ENCODE peak calls at places on chromosomes 13 and 19, in eight cellular contexts. M, I, U, V, E, S, R and Z are unnamed samples.
A peak's percentile ranks its signal among the peaks of the same experiment; 100 is the strongest.

GRCh38 chr13:45446181-45446580 is 18.6 kb upstream of the COG3 start:
- DNase-seq in M (no peak), I (no peak), U (no peak), V (no peak), E (no peak), S (no peak), R (no peak), Z (no peak)

GRCh38 chr19:1399079-1399478 is 2.3 kb downstream of the GAMT start:
- DNase-seq in M (no peak), I (no peak), U (no peak), V (no peak), E (no peak), S (no peak), R (no peak), Z (no peak)

GRCh38 chr13:86660090-86660489 is 860.9 kb upstream of the SLITRK6 start:
- DNase-seq in M (no peak), I (no peak), U (no peak), V (no peak), E (no peak), S (no peak), R (no peak), Z (no peak)

GRCh38 chr19:799076-799881 is 2.0 kb downstream of the PTBP1 start:
- DNase-seq in M (no peak), I (no peak), U (peak; percentile 70), V (peak; percentile 71), E (no peak), S (no peak), R (peak; percentile 72), Z (no peak)

GRCh38 chr13:45162821-45163220 is 38.0 kb downstream of the KCTD4 start:
- DNase-seq in M (no peak), I (peak; percentile 76), U (no peak), V (peak; percentile 84), E (no peak), S (no peak), R (no peak), Z (no peak)

GRCh38 chr13:95477187-95477586 is 75.3 kb upstream of the CLDN10 start:
- DNase-seq in M (no peak), I (no peak), U (no peak), V (no peak), E (no peak), S (no peak), R (peak; percentile 34), Z (no peak)

GRCh38 chr13:87999791-88000190 is 328.6 kb downstream of the SLITRK5 start:
- DNase-seq in M (no peak), I (no peak), U (no peak), V (no peak), E (no peak), S (no peak), R (no peak), Z (no peak)

GRCh38 chr13:27339299-27339698 is 68.7 kb downstream of the RASL11A start:
- DNase-seq in M (no peak), I (peak; percentile 78), U (peak; percentile 9), V (peak; percentile 72), E (no peak), S (no peak), R (no peak), Z (peak; percentile 21)

GRCh38 chr19:4594199-4594598 is 34.7 kb upstream of the SEMA6B start:
- DNase-seq in M (no peak), I (no peak), U (no peak), V (no peak), E (no peak), S (no peak), R (no peak), Z (no peak)

GRCh38 chr13:79805317-79805716 is 324.4 kb downstream of the NDFIP2 start:
- DNase-seq in M (no peak), I (no peak), U (no peak), V (no peak), E (no peak), S (no peak), R (no peak), Z (no peak)

GRCh38 chr13:51330741-51331140 is 8.8 kb upstream of the SERPINE3 start:
- DNase-seq in M (peak; percentile 7), I (no peak), U (no peak), V (peak; percentile 73), E (no peak), S (no peak), R (no peak), Z (peak; percentile 63)

GRCh38 chr13:51325837-51326236 is 13.7 kb upstream of the SERPINE3 start:
- DNase-seq in M (no peak), I (no peak), U (no peak), V (no peak), E (no peak), S (no peak), R (no peak), Z (no peak)

GRCh38 chr13:51326782-51327181 is 12.7 kb upstream of the SERPINE3 start:
- DNase-seq in M (no peak), I (no peak), U (no peak), V (no peak), E (no peak), S (no peak), R (no peak), Z (no peak)

GRCh38 chr13:51331354-51331861 is 8.1 kb upstream of the SERPINE3 start:
- DNase-seq in M (peak; percentile 26), I (no peak), U (no peak), V (peak; percentile 27), E (no peak), S (no peak), R (no peak), Z (peak; percentile 40)

DNA sequence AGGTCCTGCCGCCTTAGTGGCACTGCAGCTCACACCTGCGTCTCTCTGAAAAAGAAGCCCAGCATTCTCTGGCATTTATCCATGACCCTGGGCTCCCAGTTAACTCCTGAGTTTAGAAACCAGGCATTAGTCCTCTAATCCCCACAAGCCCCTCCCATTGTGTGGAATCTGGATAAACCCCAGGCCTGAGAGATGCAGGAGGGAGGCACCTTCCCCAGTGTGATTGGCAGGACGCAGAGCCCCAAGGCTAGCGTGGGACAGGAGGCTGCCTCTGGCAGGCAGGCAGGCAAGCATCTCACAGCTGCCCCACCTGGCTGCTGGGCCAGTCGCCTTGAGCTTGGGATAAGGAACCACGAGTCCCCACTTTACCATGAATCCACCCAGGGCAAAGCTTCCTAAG is 11.0 kb upstream of the SERPINE3 start:
- DNase-seq in M (no peak), I (no peak), U (no peak), V (no peak), E (no peak), S (no peak), R (no peak), Z (no peak)
- H3K4me1 ChIP-seq in M (peaks cover 24% of the 10 kb centered on the region), I (no peaks in the 10 kb centered on the region), U (no peaks in the 10 kb centered on the region), V (no peaks in the 10 kb centered on the region), E (no peaks in the 10 kb centered on the region), S (no peaks in the 10 kb centered on the region), R (no peaks in the 10 kb centered on the region), Z (no peaks in the 10 kb centered on the region)

DNA sequence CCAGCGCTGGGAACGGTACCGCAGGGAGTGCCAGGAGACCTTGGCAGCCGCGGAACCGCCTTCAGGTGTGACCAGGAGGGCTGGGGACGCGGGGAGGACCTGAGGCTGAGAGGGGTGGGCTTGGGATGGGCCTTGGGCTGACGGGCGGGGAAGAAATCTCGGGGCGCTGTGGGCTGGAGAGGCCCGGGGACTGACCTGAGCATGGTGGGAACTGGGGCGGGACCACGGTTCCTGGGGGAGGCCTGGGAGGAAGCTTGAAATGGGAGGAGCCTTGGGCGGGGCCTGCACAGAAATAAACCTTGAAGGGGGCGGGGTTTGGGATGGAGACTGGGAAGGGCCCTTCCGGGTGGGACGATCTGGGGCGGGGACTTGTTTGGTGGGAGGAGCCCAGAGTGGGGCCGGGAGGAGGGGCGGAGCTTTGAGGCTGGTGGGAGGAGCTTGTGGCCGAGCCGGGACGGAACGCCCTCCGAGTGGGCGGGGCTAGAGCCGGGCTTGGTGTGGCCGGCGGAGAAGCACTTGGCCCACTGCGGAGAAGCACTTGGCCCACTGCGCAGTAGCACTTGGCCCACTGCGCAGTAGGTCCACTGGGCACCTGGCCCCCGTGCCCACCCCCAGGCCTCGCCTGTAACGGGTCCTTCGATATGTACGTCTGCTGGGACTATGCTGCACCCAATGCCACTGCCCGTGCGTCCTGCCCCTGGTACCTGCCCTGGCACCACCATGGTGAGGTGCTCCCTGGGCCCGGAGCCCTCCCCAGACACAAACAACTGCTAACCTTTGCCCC is 2.8 kb downstream of the GIPR start:
- DNase-seq in M (peak; percentile 62), I (peak; percentile 93), U (peak; percentile 20), V (peak; percentile 89), E (peak; percentile 50), S (peak; percentile 83), R (peak; percentile 75), Z (peak; percentile 85)
- H3K27me3 ChIP-seq in M (no peaks in the 10 kb centered on the region), I (no peaks in the 10 kb centered on the region), U (peaks cover 19% of the 10 kb centered on the region), V (no peaks in the 10 kb centered on the region), E (no peaks in the 10 kb centered on the region), S (peaks cover 2% of the 10 kb centered on the region), R (peaks cover 22% of the 10 kb centered on the region), Z (peaks cover 5% of the 10 kb centered on the region)

DNA sequence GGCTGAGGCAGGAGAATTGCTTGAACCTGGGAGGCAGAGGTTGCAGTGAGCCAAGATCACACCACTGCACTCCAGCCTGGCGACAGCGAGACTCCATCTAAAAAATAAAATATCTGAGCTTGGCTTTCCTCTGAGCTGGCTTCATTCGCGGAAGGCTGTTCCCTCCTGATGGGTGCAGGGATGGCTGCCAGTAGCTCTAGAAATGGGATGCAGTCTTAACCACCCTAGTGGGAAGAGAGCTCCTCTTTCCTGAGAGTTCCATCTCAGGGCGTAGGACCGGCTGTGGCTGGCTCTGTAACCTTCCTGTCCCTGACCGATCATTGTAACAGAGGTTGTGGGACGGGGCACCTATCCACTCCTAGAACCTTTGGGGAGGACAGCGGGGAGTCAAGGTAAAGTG is 32.4 kb downstream of the PPP1R37 start:
- DNase-seq in M (no peak), I (no peak), U (no peak), V (no peak), E (no peak), S (no peak), R (no peak), Z (no peak)
- H3K4me1 ChIP-seq in M (peaks cover 28% of the 10 kb centered on the region), I (peaks cover 12% of the 10 kb centered on the region), U (peaks cover 8% of the 10 kb centered on the region), V (no peaks in the 10 kb centered on the region), E (peaks cover 5% of the 10 kb centered on the region), S (no peaks in the 10 kb centered on the region), R (no peaks in the 10 kb centered on the region), Z (no peaks in the 10 kb centered on the region)

DNA sequence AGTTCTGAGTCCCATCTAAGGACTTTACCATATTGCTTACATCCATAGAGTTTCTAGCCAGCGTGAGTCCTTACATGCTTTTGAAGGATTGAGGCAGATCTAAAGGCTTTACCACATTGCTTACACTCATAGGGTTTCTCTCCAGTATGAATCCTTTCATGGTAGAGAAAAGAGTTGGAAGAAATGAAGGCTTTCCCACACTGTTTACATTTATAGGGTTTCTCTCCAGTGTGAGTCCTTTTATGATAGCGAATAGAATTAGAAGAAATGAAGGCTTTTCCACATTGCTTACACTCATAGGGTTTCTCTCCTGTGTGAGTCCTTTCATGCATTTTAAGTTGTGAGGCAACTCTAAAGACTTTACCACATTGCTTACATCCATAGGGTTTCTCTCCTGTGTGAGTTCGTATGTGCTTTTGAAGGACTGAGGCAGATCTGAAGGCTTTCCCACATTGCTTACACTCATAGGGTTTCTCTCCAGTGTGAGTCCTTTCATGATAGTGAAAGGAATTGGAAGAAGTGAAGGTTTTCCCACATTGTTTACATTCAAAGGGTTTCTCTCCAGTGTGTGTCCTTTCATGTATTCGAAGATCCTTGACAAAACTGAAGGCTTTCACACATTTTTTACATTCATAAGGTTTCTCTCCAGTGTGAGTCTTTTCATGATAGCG is 8.4 kb upstream of the ZNF433 start:
- DNase-seq in M (no peak), I (no peak), U (no peak), V (no peak), E (no peak), S (no peak), R (no peak), Z (no peak)
- H3K27me3 ChIP-seq in M (no peaks in the 10 kb centered on the region), I (no peaks in the 10 kb centered on the region), U (no peaks in the 10 kb centered on the region), V (no peaks in the 10 kb centered on the region), E (no peaks in the 10 kb centered on the region), S (no peaks in the 10 kb centered on the region), R (no peaks in the 10 kb centered on the region), Z (no peaks in the 10 kb centered on the region)